ENCODE peak calls at places on chromosome 20, in five cellular contexts. One of them, this sample, is unnamed.

GRCh38 chr20:57222631-57222950 is 43.9 kb downstream of the BMP7 start:
- DNase-seq in A673: no peak
- DNase-seq in lower lobe of right lung: no peak
- DNase-seq in T follicular helper cell: no peak
- DNase-seq in neural progenitor cell: no peak
- DNase-seq in this sample: no peak

GRCh38 chr20:12699374-12700228 is 309.2 kb upstream of the SPTLC3 start:
- DNase-seq in T follicular helper cell: no peak
- DNase-seq in A673: no peak
- DNase-seq in lower lobe of right lung: no peak
- DNase-seq in neural progenitor cell: no peak
- DNase-seq in this sample: no peak

GRCh38 chr20:10924628-10925266 is 250.9 kb upstream of the JAG1 start:
- DNase-seq in A673: no peak
- DNase-seq in T follicular helper cell: no peak
- DNase-seq in neural progenitor cell: no peak
- DNase-seq in lower lobe of right lung: no peak
- DNase-seq in this sample: no peak

GRCh38 chr20:62616728-62617621 is 25.3 kb upstream of the SLCO4A1 start:
- DNase-seq in T follicular helper cell: peak
- DNase-seq in A673: peak
- DNase-seq in neural progenitor cell: peak
- DNase-seq in lower lobe of right lung: peak
- DNase-seq in this sample: peak

GRCh38 chr20:10359621-10360040 is 74.4 kb downstream of the MKKS start:
- DNase-seq in T follicular helper cell: no peak
- DNase-seq in A673: no peak
- DNase-seq in neural progenitor cell: no peak
- DNase-seq in lower lobe of right lung: no peak
- DNase-seq in this sample: no peak

GRCh38 chr20:50513169-50514034 is 3.2 kb downstream of the PTPN1 start:
- DNase-seq in A673: peak
- DNase-seq in T follicular helper cell: no peak
- DNase-seq in neural progenitor cell: no peak
- DNase-seq in lower lobe of right lung: no peak
- DNase-seq in this sample: no peak

GRCh38 chr20:32925481-32926196 is 66.9 kb downstream of the EFCAB8 start:
- DNase-seq in lower lobe of right lung: no peak
- DNase-seq in T follicular helper cell: no peak
- DNase-seq in A673: no peak
- DNase-seq in neural progenitor cell: no peak
- DNase-seq in this sample: no peak

GRCh38 chr20:23629017-23629541 is 8.7 kb downstream of the CST3 start:
- DNase-seq in lower lobe of right lung: no peak
- DNase-seq in neural progenitor cell: no peak
- DNase-seq in A673: no peak
- DNase-seq in T follicular helper cell: no peak
- DNase-seq in this sample: no peak

GRCh38 chr20:58696411-58696961 is 3.9 kb downstream of the NPEPL1 start:
- DNase-seq in neural progenitor cell: no peak
- DNase-seq in lower lobe of right lung: no peak
- DNase-seq in T follicular helper cell: no peak
- DNase-seq in A673: no peak
- DNase-seq in this sample: no peak

GRCh38 chr20:7627734-7628663 is 312.3 kb downstream of the HAO1 start:
- DNase-seq in lower lobe of right lung: no peak
- DNase-seq in T follicular helper cell: no peak
- DNase-seq in A673: no peak
- DNase-seq in neural progenitor cell: no peak
- DNase-seq in this sample: no peak

GRCh38 chr20:15977026-15977425 is 596.2 kb downstream of the KIF16B start:
- DNase-seq in neural progenitor cell: peak
- DNase-seq in T follicular helper cell: no peak
- DNase-seq in A673: no peak
- DNase-seq in lower lobe of right lung: no peak
- DNase-seq in this sample: no peak